ENCODE peak calls at places on chromosomes 13 and 19, in eight cellular contexts. One of them, this sample, is unnamed.

GRCh38 chr13:43664700-43665191 is 122.0 kb downstream of the ENOX1 start:
- DNase-seq in transverse colon: peak; percentile 35
- DNase-seq in sigmoid colon: peak; percentile 66
- DNase-seq in breast epithelium: no peak
- DNase-seq in endothelial cell of umbilical vein: peak; percentile 5
- DNase-seq in stomach: peak; percentile 35
- DNase-seq in suprapubic skin: no peak
- DNase-seq in HCT116: no peak
- DNase-seq in this sample: no peak

GRCh38 chr19:45613926-45614725 is 12.1 kb upstream of the GPR4 start:
- DNase-seq in stomach: peak; percentile 31
- DNase-seq in breast epithelium: no peak
- DNase-seq in endothelial cell of umbilical vein: peak; percentile 86
- DNase-seq in suprapubic skin: no peak
- DNase-seq in sigmoid colon: no peak
- DNase-seq in HCT116: peak; percentile 84
- DNase-seq in transverse colon: peak; percentile 73
- DNase-seq in this sample: no peak

GRCh38 chr19:18513868-18514267 is 8.0 kb downstream of the ELL start:
- DNase-seq in endothelial cell of umbilical vein: no peak
- DNase-seq in suprapubic skin: no peak
- DNase-seq in transverse colon: no peak
- DNase-seq in breast epithelium: no peak
- DNase-seq in sigmoid colon: peak; percentile 88
- DNase-seq in HCT116: no peak
- DNase-seq in stomach: no peak
- DNase-seq in this sample: no peak

GRCh38 chr13:95902736-95903135 is 150.5 kb downstream of the UGGT2 start:
- DNase-seq in endothelial cell of umbilical vein: no peak
- DNase-seq in sigmoid colon: no peak
- DNase-seq in transverse colon: no peak
- DNase-seq in stomach: no peak
- DNase-seq in HCT116: no peak
- DNase-seq in suprapubic skin: no peak
- DNase-seq in breast epithelium: no peak
- DNase-seq in this sample: no peak

GRCh38 chr19:1854032-1854541 is 5.8 kb upstream of the REXO1 start:
- DNase-seq in sigmoid colon: peak; percentile 63
- DNase-seq in HCT116: no peak
- DNase-seq in endothelial cell of umbilical vein: no peak
- DNase-seq in breast epithelium: no peak
- DNase-seq in suprapubic skin: no peak
- DNase-seq in stomach: no peak
- DNase-seq in transverse colon: no peak
- DNase-seq in this sample: peak; percentile 81

GRCh38 chr13:91868351-91868750 is 469.9 kb downstream of the GPC5 start:
- DNase-seq in breast epithelium: no peak
- DNase-seq in endothelial cell of umbilical vein: no peak
- DNase-seq in HCT116: no peak
- DNase-seq in suprapubic skin: no peak
- DNase-seq in sigmoid colon: no peak
- DNase-seq in transverse colon: no peak
- DNase-seq in stomach: no peak
- DNase-seq in this sample: no peak

GRCh38 chr19:18650468-18651001 is 13.7 kb downstream of the KLHL26 start:
- DNase-seq in sigmoid colon: peak; percentile 94
- DNase-seq in stomach: peak; percentile 45
- DNase-seq in suprapubic skin: peak; percentile 94
- DNase-seq in transverse colon: peak; percentile 55
- DNase-seq in HCT116: no peak
- DNase-seq in breast epithelium: no peak
- DNase-seq in endothelial cell of umbilical vein: peak; percentile 81
- DNase-seq in this sample: no peak

GRCh38 chr13:50993371-50993770 is 83.8 kb downstream of the RNASEH2B start:
- DNase-seq in HCT116: no peak
- DNase-seq in stomach: no peak
- DNase-seq in suprapubic skin: no peak
- DNase-seq in transverse colon: no peak
- DNase-seq in sigmoid colon: no peak
- DNase-seq in breast epithelium: no peak
- DNase-seq in endothelial cell of umbilical vein: no peak
- DNase-seq in this sample: no peak

GRCh38 chr19:29098863-29099481 is 114.0 kb downstream of the UQCRFS1 start:
- DNase-seq in HCT116: no peak
- DNase-seq in sigmoid colon: peak; percentile 90
- DNase-seq in transverse colon: peak; percentile 23
- DNase-seq in endothelial cell of umbilical vein: no peak
- DNase-seq in stomach: peak; percentile 31
- DNase-seq in suprapubic skin: peak; percentile 87
- DNase-seq in breast epithelium: no peak
- DNase-seq in this sample: peak; percentile 49

GRCh38 chr13:52599853-52600603 is 42.2 kb upstream of the HNRNPA1L2 start:
- DNase-seq in suprapubic skin: no peak
- DNase-seq in transverse colon: peak; percentile 24
- DNase-seq in sigmoid colon: no peak
- DNase-seq in stomach: no peak
- DNase-seq in HCT116: no peak
- DNase-seq in endothelial cell of umbilical vein: peak; percentile 40
- DNase-seq in breast epithelium: no peak
- DNase-seq in this sample: peak; percentile 77

GRCh38 chr13:102707465-102707864 is 12.6 kb upstream of the METTL21C start:
- DNase-seq in sigmoid colon: no peak
- DNase-seq in endothelial cell of umbilical vein: peak; percentile 93
- DNase-seq in breast epithelium: no peak
- DNase-seq in HCT116: no peak
- DNase-seq in transverse colon: no peak
- DNase-seq in suprapubic skin: no peak
- DNase-seq in stomach: no peak
- DNase-seq in this sample: no peak

GRCh38 chr13:65679240-65679639 is 1550.9 kb downstream of the PCDH9 start:
- DNase-seq in HCT116: no peak
- DNase-seq in breast epithelium: no peak
- DNase-seq in endothelial cell of umbilical vein: no peak
- DNase-seq in suprapubic skin: no peak
- DNase-seq in sigmoid colon: no peak
- DNase-seq in transverse colon: no peak
- DNase-seq in stomach: no peak
- DNase-seq in this sample: no peak

GRCh38 chr13:93848247-93848646 is 621.6 kb downstream of the GPC6 start:
- DNase-seq in suprapubic skin: no peak
- DNase-seq in sigmoid colon: no peak
- DNase-seq in transverse colon: no peak
- DNase-seq in stomach: no peak
- DNase-seq in HCT116: no peak
- DNase-seq in breast epithelium: no peak
- DNase-seq in endothelial cell of umbilical vein: no peak
- DNase-seq in this sample: no peak

GRCh38 chr19:1355974-1356865 is 27.5 kb upstream of the NDUFS7 start:
- DNase-seq in endothelial cell of umbilical vein: peak; percentile 33
- DNase-seq in breast epithelium: no peak
- DNase-seq in sigmoid colon: no peak
- DNase-seq in HCT116: no peak
- DNase-seq in suprapubic skin: no peak
- DNase-seq in stomach: no peak
- DNase-seq in transverse colon: peak; percentile 43
- DNase-seq in this sample: no peak

GRCh38 chr19:44570984-44571684 is 41.7 kb upstream of the CEACAM20 start:
- DNase-seq in transverse colon: peak; percentile 67
- DNase-seq in breast epithelium: no peak
- DNase-seq in suprapubic skin: no peak
- DNase-seq in sigmoid colon: no peak
- DNase-seq in stomach: peak; percentile 65
- DNase-seq in endothelial cell of umbilical vein: peak; percentile 82
- DNase-seq in HCT116: peak; percentile 76
- DNase-seq in this sample: no peak

GRCh38 chr13:45441633-45442032 is 23.1 kb upstream of the COG3 start:
- DNase-seq in suprapubic skin: no peak
- DNase-seq in transverse colon: no peak
- DNase-seq in breast epithelium: no peak
- DNase-seq in stomach: no peak
- DNase-seq in HCT116: no peak
- DNase-seq in endothelial cell of umbilical vein: peak; percentile 36
- DNase-seq in sigmoid colon: no peak
- DNase-seq in this sample: no peak

GRCh38 chr13:67462098-67462497 is 232.0 kb upstream of the PCDH9 start:
- DNase-seq in breast epithelium: no peak
- DNase-seq in suprapubic skin: no peak
- DNase-seq in stomach: no peak
- DNase-seq in sigmoid colon: no peak
- DNase-seq in HCT116: no peak
- DNase-seq in transverse colon: no peak
- DNase-seq in endothelial cell of umbilical vein: no peak
- DNase-seq in this sample: no peak

GRCh38 chr13:18961383-18962117 is 220.1 kb downstream of the TUBA3C start:
- DNase-seq in sigmoid colon: no peak
- DNase-seq in stomach: no peak
- DNase-seq in breast epithelium: no peak
- DNase-seq in suprapubic skin: no peak
- DNase-seq in HCT116: no peak
- DNase-seq in transverse colon: no peak
- DNase-seq in endothelial cell of umbilical vein: no peak
- DNase-seq in this sample: no peak

GRCh38 chr19:16405797-16406196 is 66.0 kb downstream of the EPS15L1 start:
- DNase-seq in suprapubic skin: no peak
- DNase-seq in HCT116: no peak
- DNase-seq in breast epithelium: no peak
- DNase-seq in endothelial cell of umbilical vein: no peak
- DNase-seq in transverse colon: no peak
- DNase-seq in stomach: no peak
- DNase-seq in sigmoid colon: no peak
- DNase-seq in this sample: peak; percentile 64

GRCh38 chr13:72217142-72217541 is 350.1 kb upstream of the DACH1 start:
- DNase-seq in stomach: no peak
- DNase-seq in endothelial cell of umbilical vein: no peak
- DNase-seq in HCT116: no peak
- DNase-seq in suprapubic skin: no peak
- DNase-seq in sigmoid colon: no peak
- DNase-seq in transverse colon: no peak
- DNase-seq in breast epithelium: no peak
- DNase-seq in this sample: no peak

GRCh38 chr19:54081032-54081431 is at the start of gene TARM1:
- DNase-seq in stomach: no peak
- DNase-seq in suprapubic skin: no peak
- DNase-seq in endothelial cell of umbilical vein: no peak
- DNase-seq in breast epithelium: no peak
- DNase-seq in HCT116: no peak
- DNase-seq in transverse colon: no peak
- DNase-seq in sigmoid colon: peak; percentile 7
- DNase-seq in this sample: no peak

DNA sequence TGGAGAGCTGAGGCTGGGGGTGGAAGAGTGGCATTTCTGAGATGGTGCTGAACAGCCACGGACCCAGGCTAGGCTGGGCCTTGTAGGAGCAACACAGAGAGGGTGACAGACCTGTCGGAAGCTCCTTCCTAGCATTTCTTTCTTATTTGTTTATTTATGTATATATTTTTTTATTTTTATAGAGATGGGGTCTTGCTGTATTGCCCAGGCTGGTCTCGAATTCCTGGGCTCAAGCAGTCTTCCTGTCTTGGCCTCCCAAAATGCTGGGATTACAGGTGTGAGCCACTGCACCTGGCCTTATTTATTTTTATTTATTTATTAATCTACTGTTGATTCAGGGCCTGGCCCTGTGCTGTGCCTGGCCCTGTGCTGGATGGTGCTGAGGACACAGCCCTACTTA is 6.5 kb downstream of the CIC start:
- DNase-seq in endothelial cell of umbilical vein: no peak
- DNase-seq in HCT116: no peak
- DNase-seq in transverse colon: no peak
- DNase-seq in suprapubic skin: no peak
- DNase-seq in stomach: no peak
- DNase-seq in sigmoid colon: no peak
- DNase-seq in breast epithelium: no peak
- DNase-seq in this sample: no peak
- TF ChIP-seq POLR2A in endothelial cell of umbilical vein: no peak
- TF ChIP-seq POLR2A in HCT116: no peak
- TF ChIP-seq POLR2A in transverse colon: no peak
- TF ChIP-seq POLR2A in suprapubic skin: no peak
- TF ChIP-seq POLR2A in stomach: no peak
- TF ChIP-seq POLR2A in sigmoid colon: no peak
- TF ChIP-seq POLR2A in breast epithelium: no peak
- TF ChIP-seq POLR2A in this sample: no peak

GRCh38 chr13:110277357-110277950 is 29.5 kb downstream of the COL4A1 start:
- DNase-seq in stomach: no peak
- DNase-seq in transverse colon: no peak
- DNase-seq in endothelial cell of umbilical vein: no peak
- DNase-seq in suprapubic skin: no peak
- DNase-seq in breast epithelium: no peak
- DNase-seq in HCT116: no peak
- DNase-seq in sigmoid colon: peak; percentile 45
- DNase-seq in this sample: no peak
- H3K4me3 ChIP-seq in stomach: no peak overlapping the region
- H3K4me3 ChIP-seq in transverse colon: no peak overlapping the region
- H3K4me3 ChIP-seq in endothelial cell of umbilical vein: no peak overlapping the region
- H3K4me3 ChIP-seq in suprapubic skin: no peak overlapping the region
- H3K4me3 ChIP-seq in breast epithelium: no peak overlapping the region
- H3K4me3 ChIP-seq in HCT116: no peak overlapping the region
- H3K4me3 ChIP-seq in sigmoid colon: no peak overlapping the region
- H3K4me3 ChIP-seq in this sample: no peak overlapping the region

GRCh38 chr19:3982701-3983541 is 2.3 kb downstream of the EEF2 start:
- DNase-seq in transverse colon: no peak
- DNase-seq in endothelial cell of umbilical vein: peak; percentile 12
- DNase-seq in sigmoid colon: peak; percentile 70
- DNase-seq in breast epithelium: no peak
- DNase-seq in HCT116: no peak
- DNase-seq in stomach: no peak
- DNase-seq in suprapubic skin: no peak
- DNase-seq in this sample: peak; percentile 79
- TF ChIP-seq POLR2AphosphoS5 in transverse colon: peak; percentile 47
- TF ChIP-seq POLR2AphosphoS5 in endothelial cell of umbilical vein: no peak
- TF ChIP-seq POLR2AphosphoS5 in sigmoid colon: no peak
- TF ChIP-seq POLR2AphosphoS5 in breast epithelium: no peak
- TF ChIP-seq POLR2AphosphoS5 in HCT116: peak; percentile 32
- TF ChIP-seq POLR2AphosphoS5 in stomach: no peak
- TF ChIP-seq POLR2AphosphoS5 in suprapubic skin: no peak
- TF ChIP-seq POLR2AphosphoS5 in this sample: no peak

GRCh38 chr19:11737964-11738745 is 591 bp downstream of the ZNF823 start:
- DNase-seq in sigmoid colon: peak; percentile 77
- DNase-seq in endothelial cell of umbilical vein: peak; percentile 34
- DNase-seq in suprapubic skin: peak; percentile 85
- DNase-seq in stomach: peak; percentile 82
- DNase-seq in transverse colon: peak; percentile 84
- DNase-seq in breast epithelium: peak; percentile 73
- DNase-seq in HCT116: no peak
- DNase-seq in this sample: peak; percentile 92
- TF ChIP-seq POLR2A in sigmoid colon: no peak
- TF ChIP-seq POLR2A in endothelial cell of umbilical vein: no peak
- TF ChIP-seq POLR2A in suprapubic skin: no peak
- TF ChIP-seq POLR2A in stomach: peak; percentile 27
- TF ChIP-seq POLR2A in transverse colon: peak; percentile 88
- TF ChIP-seq POLR2A in breast epithelium: no peak
- TF ChIP-seq POLR2A in HCT116: no peak
- TF ChIP-seq POLR2A in this sample: no peak

This sample was measured in spleen.